ENCODE peak calls at places on chromosomes 7 and 10, in five cellular contexts. S is activated T-helper 17 cell treated with anti-CD3 and anti-CD28 coated beads, Interleukin-2, amount 50 U/mL, for 72 hours; P is CD8-positive, alpha-beta T cell; R is effector memory CD8-positive, alpha-beta T cell; Z is heart right ventricle. A is an unnamed sample.

GRCh38 chr10:47287365-47287802 is 12.6 kb upstream of the GDF10 start:
- ATAC-seq in S (no peak), P (no peak), R (no peak), Z (peak; percentile 66), A (no peak)

GRCh38 chr7:22884911-22885823 is 62.5 kb upstream of the TOMM7 start:
- ATAC-seq in S (peak; percentile 70), P (no peak), R (no peak), Z (no peak), A (no peak)

GRCh38 chr10:80407836-80408197 is 534 bp upstream of the PRXL2A start:
- ATAC-seq in S (peak; percentile 89), P (peak; percentile 34), R (peak; percentile 29), Z (no peak), A (peak; percentile 68)

GRCh38 chr7:93575555-93576397 is 1.3 kb upstream of the CALCR start:
- ATAC-seq in S (no peak), P (no peak), R (no peak), Z (no peak), A (peak; percentile 52)

GRCh38 chr10:30537586-30537985 is 92.0 kb downstream of the LYZL2 start:
- ATAC-seq in S (no peak), P (no peak), R (no peak), Z (peak; percentile 32), A (no peak)

GRCh38 chr10:42645103-42645502 is 6.7 kb upstream of the ZNF33B start:
- ATAC-seq in S (no peak), P (no peak), R (no peak), Z (no peak), A (no peak)

GRCh38 chr10:121595806-121596667 is 2.2 kb downstream of the FGFR2 start:
- ATAC-seq in S (no peak), P (no peak), R (no peak), Z (no peak), A (no peak)

GRCh38 chr7:123999698-124000097 is 33.2 kb downstream of the TMEM229A start:
- ATAC-seq in S (no peak), P (no peak), R (no peak), Z (no peak), A (no peak)

GRCh38 chr7:158847451-158847866 is 8.9 kb upstream of the DYNC2I1 start:
- ATAC-seq in S (peak; percentile 87), P (peak; percentile 49), R (peak; percentile 54), Z (peak; percentile 43), A (no peak)

GRCh38 chr7:27053153-27053552 is 42.6 kb downstream of the HOXA1 start:
- ATAC-seq in S (no peak), P (no peak), R (no peak), Z (no peak), A (no peak)

GRCh38 chr7:84548366-84549085 is 353.9 kb upstream of the SEMA3A start:
- ATAC-seq in S (no peak), P (no peak), R (no peak), Z (no peak), A (peak; percentile 69)

GRCh38 chr10:124942317-124943169 is 620 bp downstream of the ZRANB1 start:
- ATAC-seq in S (no peak), P (no peak), R (no peak), Z (peak; percentile 7), A (no peak)

GRCh38 chr10:127996586-127996985 is 89.7 kb downstream of the PTPRE start:
- ATAC-seq in S (no peak), P (no peak), R (no peak), Z (peak; percentile 71), A (no peak)

GRCh38 chr10:130196511-130197487 is 60.6 kb downstream of the GLRX3 start:
- ATAC-seq in S (no peak), P (no peak), R (no peak), Z (no peak), A (no peak)

GRCh38 chr10:80518807-80519360 is 18.8 kb upstream of the SH2D4B start:
- ATAC-seq in S (no peak), P (no peak), R (no peak), Z (peak; percentile 35), A (no peak)

GRCh38 chr7:158246272-158246959 is 341.2 kb downstream of the PTPRN2 start:
- ATAC-seq in S (no peak), P (no peak), R (no peak), Z (no peak), A (no peak)

GRCh38 chr10:33126742-33127141 is 168.7 kb upstream of the ITGB1 start:
- ATAC-seq in S (peak; percentile 91), P (peak; percentile 63), R (peak; percentile 63), Z (no peak), A (no peak)

GRCh38 chr10:96606216-96606615 is 19.4 kb upstream of the TM9SF3 start:
- ATAC-seq in S (no peak), P (no peak), R (no peak), Z (no peak), A (peak; percentile 20)

GRCh38 chr7:142391191-142391992 is 133.5 kb upstream of the PRSS58 start:
- ATAC-seq in S (peak; percentile 60), P (peak; percentile 77), R (peak; percentile 68), Z (no peak), A (peak; percentile 68)

GRCh38 chr7:156932006-156932405 is 17.5 kb upstream of the NOM1 start:
- ATAC-seq in S (no peak), P (no peak), R (no peak), Z (no peak), A (peak; percentile 56)

GRCh38 chr10:12427276-12427675 is 77.9 kb downstream of the CAMK1D start:
- ATAC-seq in S (no peak), P (no peak), R (no peak), Z (no peak), A (no peak)

GRCh38 chr7:16323313-16323712 is 98.0 kb downstream of the CRPPA start:
- ATAC-seq in S (no peak), P (no peak), R (no peak), Z (no peak), A (no peak)

GRCh38 chr10:79084972-79085597 is 16.3 kb downstream of the ZMIZ1 start:
- ATAC-seq in S (no peak), P (no peak), R (peak; percentile 35), Z (no peak), A (no peak)

GRCh38 chr7:113232885-113233284 is 114.5 kb upstream of the SMIM30 start:
- ATAC-seq in S (no peak), P (no peak), R (no peak), Z (no peak), A (no peak)

A was measured in SK-N-SH treated with all-trans-retinoic acid at 6 μM for 48 hours.